ENCODE peak calls at places on chromosome 22, in four cellular contexts. V is HepG2, L is K562, G is GM12878. T is an unnamed sample.

GRCh38 chr22:35882226-35883027 is 146.2 kb downstream of the RBFOX2 start:
- DNase-seq in V (no peak), L (no peak), G (no peak), T (no peak)

GRCh38 chr22:37320726-37321286 is 38.5 kb downstream of the CYTH4 start:
- DNase-seq in V (no peak), L (no peak), G (no peak), T (no peak)

GRCh38 chr22:28597665-28598064 is 82.0 kb downstream of the TTC28 start:
- DNase-seq in V (no peak), L (no peak), G (no peak), T (no peak)

GRCh38 chr22:46746620-46747019 is 8.6 kb upstream of the CERK start:
- DNase-seq in V (no peak), L (no peak), G (no peak), T (no peak)

GRCh38 chr22:44385781-44386180 is 73.0 kb upstream of the SHISAL1 start:
- DNase-seq in V (no peak), L (no peak), G (no peak), T (no peak)

GRCh38 chr22:41280065-41280464 is 5.9 kb downstream of the RANGAP1 start:
- DNase-seq in V (no peak), L (no peak), G (no peak), T (no peak)

GRCh38 chr22:20456722-20457076 is 19.1 kb upstream of the SCARF2 start:
- DNase-seq in V (no peak), L (no peak), G (no peak), T (no peak)

GRCh38 chr22:35643991-35644390 is 4.3 kb upstream of the APOL6 start:
- DNase-seq in V (no peak), L (no peak), G (no peak), T (no peak)

GRCh38 chr22:25153961-25154685 is 45.5 kb upstream of the CRYBB3 start:
- DNase-seq in V (peak), L (no peak), G (no peak), T (no peak)

GRCh38 chr22:39567135-39567946 is 3.2 kb upstream of the CACNA1I start:
- DNase-seq in V (no peak), L (no peak), G (no peak), T (no peak)

GRCh38 chr22:41919357-41920224 is 4.7 kb upstream of the SHISA8 start:
- DNase-seq in V (no peak), L (peak), G (peak), T (no peak)

GRCh38 chr22:36467042-36467810 is 14.2 kb downstream of the TXN2 start:
- DNase-seq in V (no peak), L (no peak), G (no peak), T (no peak)

GRCh38 chr22:41636467-41636866 is 15.4 kb downstream of the XRCC6 start:
- DNase-seq in V (no peak), L (no peak), G (no peak), T (no peak)

GRCh38 chr22:28892175-28892731 is 8.9 kb downstream of the ZNRF3 start:
- DNase-seq in V (peak), L (no peak), G (no peak), T (no peak)

GRCh38 chr22:37796079-37796478 is 11.7 kb upstream of the GCAT start:
- DNase-seq in V (no peak), L (no peak), G (no peak), T (no peak)

GRCh38 chr22:45608763-45609180 is 62.9 kb upstream of the ATXN10 start:
- DNase-seq in V (no peak), L (no peak), G (no peak), T (no peak)

GRCh38 chr22:35219012-35219411 is 38.3 kb upstream of the HMGXB4 start:
- DNase-seq in V (no peak), L (peak), G (no peak), T (no peak)

GRCh38 chr22:46708766-46709330 is 29.2 kb downstream of the CERK start:
- DNase-seq in V (no peak), L (no peak), G (no peak), T (no peak)

GRCh38 chr22:44668190-44668885 is 33.7 kb upstream of the PRR5 start:
- DNase-seq in V (no peak), L (peak), G (no peak), T (peak)

GRCh38 chr22:18024276-18024939 is at the start of gene MICAL3:
- DNase-seq in V (no peak), L (peak), G (no peak), T (peak)

GRCh38 chr22:45869448-45869847 is 107.5 kb downstream of the WNT7B start:
- DNase-seq in V (no peak), L (no peak), G (no peak), T (no peak)

GRCh38 chr22:46848227-46848626 is 85.8 kb downstream of the TBC1D22A start:
- DNase-seq in V (no peak), L (no peak), G (no peak), T (no peak)

GRCh38 chr22:36773935-36774334 is 2.0 kb downstream of the IFT27 start:
- DNase-seq in V (no peak), L (no peak), G (no peak), T (peak)

GRCh38 chr22:39080052-39080762 is 3.1 kb downstream of the APOBEC3G start:
- DNase-seq in V (no peak), L (no peak), G (no peak), T (no peak)

GRCh38 chr22:40739723-40740122 is 60.4 kb downstream of the MCHR1 start:
- DNase-seq in V (no peak), L (no peak), G (no peak), T (no peak)

GRCh38 chr22:22404598-22405284 is 103.8 kb downstream of the ZNF280B start:
- DNase-seq in V (no peak), L (no peak), G (no peak), T (no peak)

GRCh38 chr22:45833613-45834012 is 143.3 kb downstream of the WNT7B start:
- DNase-seq in V (no peak), L (no peak), G (no peak), T (no peak)

GRCh38 chr22:35568751-35569725 is 28.4 kb downstream of the RASD2 start:
- DNase-seq in V (no peak), L (no peak), G (no peak), T (no peak)

GRCh38 chr22:37183432-37184379 is 4.3 kb downstream of the C1QTNF6 start:
- DNase-seq in V (no peak), L (no peak), G (no peak), T (no peak)

GRCh38 chr22:37971475-37972434 is 12.6 kb downstream of the SOX10 start:
- DNase-seq in V (no peak), L (no peak), G (no peak), T (no peak)

GRCh38 chr22:41535244-41535643 is 9.0 kb downstream of the POLR3H start:
- DNase-seq in V (peak), L (peak), G (no peak), T (no peak)

DNA sequence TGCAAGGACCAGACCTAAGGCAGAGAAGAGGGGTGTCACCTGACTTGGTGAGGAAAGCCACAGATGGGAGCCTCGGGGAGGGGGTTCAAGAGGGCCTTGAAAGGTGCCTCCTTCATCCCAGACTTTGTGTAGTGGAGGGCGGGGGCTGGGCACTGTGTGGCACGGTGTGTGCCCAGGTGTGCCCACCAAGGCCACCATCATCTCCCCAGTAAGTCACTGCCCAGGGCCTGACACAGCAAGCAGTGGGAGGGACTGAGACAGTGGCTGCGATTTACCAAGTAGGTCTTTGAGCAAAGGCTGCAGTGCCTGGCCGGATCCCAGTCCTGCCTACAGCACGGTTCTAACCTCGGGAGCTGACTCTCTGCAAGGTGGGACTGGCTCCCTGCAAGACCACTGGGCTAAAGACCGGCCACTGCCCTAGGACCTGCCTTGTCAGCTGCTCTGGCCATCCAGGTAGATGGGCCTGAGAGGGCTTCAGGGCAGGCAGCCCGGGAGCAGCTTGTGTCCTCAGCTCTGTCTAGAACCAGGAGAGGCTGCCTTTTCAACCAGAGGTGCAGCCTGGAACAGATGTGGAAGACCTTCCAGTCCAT is 1.4 kb downstream of the OSM start:
- DNase-seq in V (no peak), L (no peak), G (no peak), T (no peak)
- TF ChIP-seq BHLHE40 in V (no peak), L (no peak), G (no peak), T (no peak)

DNA sequence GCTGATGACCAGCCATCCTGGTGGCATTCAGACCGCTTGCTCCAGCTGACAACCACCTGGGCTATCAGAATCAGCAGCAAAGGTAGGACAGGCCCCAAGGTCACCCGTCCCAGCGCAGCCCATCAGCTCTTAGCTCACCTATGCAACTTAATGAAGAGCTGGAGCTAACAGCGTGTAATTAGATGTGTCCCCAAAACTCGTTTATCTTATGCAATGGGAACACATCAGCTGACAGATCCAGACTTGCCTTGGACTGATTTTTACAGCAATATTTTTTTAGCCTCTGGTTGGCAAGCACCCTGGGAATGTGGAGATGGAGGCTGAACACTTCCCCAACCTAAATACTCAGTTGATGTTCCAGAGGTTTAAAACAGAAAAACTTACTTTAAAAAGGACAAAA is 76.0 kb downstream of the PACSIN2 start:
- DNase-seq in V (no peak), L (no peak), G (no peak), T (no peak)
- TF ChIP-seq FOXK2 in V (no peak), L (no peak), G (no peak), T (no peak)

GRCh38 chr22:43268261-43268660 is 74.9 kb downstream of the SCUBE1 start:
- DNase-seq in V (no peak), L (no peak), G (no peak), T (no peak)

GRCh38 chr22:43267332-43267731 is 75.8 kb downstream of the SCUBE1 start:
- DNase-seq in V (no peak), L (no peak), G (no peak), T (no peak)

GRCh38 chr22:43270949-43271348 is 72.2 kb downstream of the SCUBE1 start:
- DNase-seq in V (no peak), L (no peak), G (no peak), T (no peak)

GRCh38 chr22:43270314-43270908 is 72.8 kb downstream of the SCUBE1 start:
- DNase-seq in V (peak), L (peak), G (no peak), T (peak)

GRCh38 chr22:43269325-43270040 is 73.7 kb downstream of the SCUBE1 start:
- DNase-seq in V (no peak), L (no peak), G (no peak), T (no peak)
- TF ChIP-seq FOXM1 in V (no peak), L (no peak), G (no peak), T (no peak)

DNA sequence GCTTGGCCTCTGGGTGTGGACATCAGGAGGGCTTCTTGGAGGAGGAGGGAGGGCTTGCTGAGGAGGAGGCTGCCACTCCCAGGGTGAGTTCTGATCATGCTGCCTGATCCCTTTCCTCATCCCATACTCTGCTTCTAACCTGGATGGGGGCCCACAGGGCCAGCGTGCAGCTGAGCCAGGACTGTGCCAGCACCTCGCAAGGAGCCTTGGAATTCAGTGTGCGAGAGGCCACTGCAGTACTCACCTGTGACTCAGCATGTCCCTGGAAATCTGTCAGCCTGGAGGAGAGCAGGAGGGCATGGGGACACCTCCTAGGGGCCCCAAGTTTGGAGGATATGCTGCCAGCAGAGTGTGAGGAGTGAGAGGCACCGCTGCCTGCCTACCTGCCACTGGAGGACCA is 4.2 kb upstream of the GAB4 start:
- DNase-seq in V (no peak), L (no peak), G (no peak), T (peak)
- TF ChIP-seq BHLHE40 in V (no peak), L (no peak), G (no peak), T (no peak)

GRCh38 chr22:49956418-49956770 is 4.2 kb upstream of the PIM3 start:
- DNase-seq in V (no peak), L (no peak), G (no peak), T (no peak)
- TF ChIP-seq FOXK2 in V (no peak), L (no peak), G (no peak), T (no peak)

GRCh38 chr22:19138217-19139000 is 6.0 kb downstream of the ESS2 start:
- DNase-seq in V (no peak), L (no peak), G (no peak), T (peak)

GRCh38 chr22:19139001-19139356 is 5.5 kb downstream of the ESS2 start:
- DNase-seq in V (no peak), L (no peak), G (no peak), T (no peak)

GRCh38 chr22:19137384-19138216 is 6.5 kb downstream of the TSSK2 start:
- DNase-seq in V (no peak), L (no peak), G (no peak), T (no peak)

GRCh38 chr22:19134874-19135273 is 3.8 kb downstream of the TSSK2 start:
- DNase-seq in V (no peak), L (no peak), G (no peak), T (no peak)

DNA sequence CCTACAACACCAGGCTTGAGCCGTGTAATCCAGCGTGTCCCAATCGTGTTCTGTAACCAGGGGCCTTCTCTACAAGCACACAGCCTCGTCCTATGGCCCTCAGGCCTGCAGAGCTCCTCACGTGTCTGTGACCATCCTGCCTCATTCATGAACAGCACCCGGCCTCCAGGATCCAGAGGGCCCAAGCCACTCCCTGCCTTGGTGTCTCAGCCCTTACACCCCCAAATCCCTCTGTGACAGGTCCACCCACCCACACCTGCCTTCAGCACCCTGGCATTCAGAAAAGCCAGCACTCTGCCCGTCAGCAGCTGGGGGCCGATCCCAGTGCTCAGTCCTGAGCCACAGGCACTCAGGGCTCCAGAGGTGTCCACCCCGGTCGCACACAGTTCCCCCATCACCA is 5.8 kb downstream of the TSSK2 start:
- DNase-seq in V (no peak), L (no peak), G (no peak), T (no peak)
- TF ChIP-seq FOXM1 in V (no peak), L (no peak), G (no peak), T (no peak)

GRCh38 chr22:48756146-48757111 is 1071.2 kb downstream of the BRD1 start:
- DNase-seq in V (no peak), L (no peak), G (no peak), T (no peak)
- TF ChIP-seq BHLHE40 in V (no peak), L (no peak), G (no peak), T (no peak)

DNA sequence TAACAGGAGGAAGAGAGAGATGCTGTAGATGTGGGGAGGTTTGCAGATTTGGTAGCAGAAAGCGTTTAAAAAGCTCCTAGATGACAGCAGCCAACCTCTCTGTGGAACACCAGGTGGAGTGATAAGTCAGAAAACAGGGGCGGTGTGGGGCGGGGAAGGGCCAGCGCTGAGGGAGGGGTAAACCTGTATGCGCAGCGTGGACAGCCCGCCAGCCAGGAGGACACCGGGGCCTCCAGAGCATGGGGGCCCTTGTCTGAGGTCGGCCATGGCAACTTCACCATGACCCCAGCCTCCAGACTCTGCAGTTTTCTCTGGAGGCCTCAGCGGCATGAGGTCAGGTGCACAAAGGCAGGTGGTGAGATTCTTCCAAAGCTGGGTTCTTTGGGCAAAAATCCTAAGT is 423.7 kb downstream of the BRD1 start:
- DNase-seq in V (no peak), L (no peak), G (no peak), T (no peak)
- TF ChIP-seq FOXK2 in V (no peak), L (no peak), G (no peak), T (no peak)

DNA sequence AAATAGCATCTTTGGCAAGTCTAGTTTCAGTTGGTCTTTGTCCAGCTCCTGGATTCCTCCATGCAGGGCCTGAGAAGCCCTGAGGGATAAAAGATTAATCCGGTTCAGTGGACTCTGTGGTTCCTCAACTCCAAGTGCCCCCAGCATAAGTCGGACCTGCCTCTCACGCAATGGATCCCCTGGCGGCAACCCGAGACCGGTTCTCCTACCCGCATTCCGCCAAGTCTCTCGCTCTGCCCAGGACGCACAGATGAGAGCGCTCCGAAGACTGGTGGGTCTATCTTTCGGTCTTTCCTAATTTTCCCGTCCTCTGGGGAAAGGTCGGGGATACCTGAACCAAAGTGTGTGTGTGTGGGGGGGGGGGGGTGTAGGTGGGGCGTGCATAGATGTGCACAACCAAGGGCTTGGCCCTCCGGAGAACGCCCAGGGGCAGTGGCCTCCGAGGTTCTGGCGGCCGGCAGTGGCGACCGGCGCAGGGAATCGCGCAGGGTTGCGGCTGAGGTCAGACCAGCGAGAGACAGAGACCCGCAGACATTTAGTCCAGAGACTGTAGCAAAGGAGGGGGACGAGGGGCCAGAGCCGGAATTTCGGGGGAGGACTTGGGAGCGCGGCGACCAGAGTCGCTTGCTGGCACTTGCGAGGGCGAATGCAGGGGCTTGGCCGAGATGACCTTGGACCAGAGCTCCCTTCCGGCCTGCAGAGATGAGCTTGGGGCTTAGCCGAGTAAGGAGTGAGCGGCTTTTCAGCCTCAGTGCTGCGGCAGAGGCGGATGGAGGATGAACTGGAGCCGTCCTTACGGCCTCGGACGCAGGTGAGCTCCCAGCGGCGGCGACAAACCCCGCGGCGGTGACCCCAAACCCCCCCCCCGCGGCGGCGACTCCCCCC is 712 bp upstream of the SLC2A11 start:
- DNase-seq in V (peak), L (no peak), G (no peak), T (no peak)
- TF ChIP-seq FOXM1 in V (no peak), L (no peak), G (no peak), T (no peak)

DNA sequence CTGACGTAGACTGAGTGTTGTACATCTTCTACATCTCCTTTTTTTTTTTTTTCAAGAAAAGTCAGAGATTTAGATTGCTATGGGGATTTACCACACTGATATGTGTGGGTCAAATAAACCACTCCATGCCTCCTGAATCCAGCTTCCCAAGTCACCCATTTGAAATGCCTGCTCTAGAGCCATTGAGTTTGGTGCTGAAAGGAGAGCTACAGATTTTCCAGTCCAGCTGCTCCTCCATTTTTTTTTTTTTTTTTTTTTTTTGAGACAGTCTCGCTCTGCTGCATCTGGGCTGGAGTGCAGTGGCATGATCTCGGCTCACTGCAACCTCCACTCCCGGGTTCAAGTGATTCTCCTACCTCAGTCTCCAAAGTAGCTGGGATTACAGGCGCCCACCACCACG is 115.2 kb upstream of the TIMP3 start:
- DNase-seq in V (no peak), L (no peak), G (no peak), T (no peak)
- TF ChIP-seq BHLHE40 in V (no peak), L (no peak), G (no peak), T (no peak)